ENCODE peak calls at places on chromosome 4, in seven cellular contexts. B is small intestine, F is Peyer's patch, G is transverse colon, T is right lobe of liver, D is psoas muscle, P is uterus. J is an unnamed sample. For H3K9me3 and H3K36me3, the result is how much of the 10 kb centered on the place peaks cover.

GRCh38 chr4:122052714-122053113 is 99.4 kb upstream of the BLTP1 start:
- DNase-seq in P (no peak), B (no peak), G (no peak), T (no peak), D (no peak), F (no peak), J (no peak)

GRCh38 chr4:182683666-182684065 is 233.5 kb downstream of the DCTD start:
- DNase-seq in B (no peak), T (no peak), F (no peak), G (no peak), D (no peak), P (no peak), J (no peak)

GRCh38 chr4:16264798-16265197 is 38.5 kb upstream of the TAPT1 start:
- DNase-seq in F (no peak), B (peak), T (no peak), D (no peak), P (no peak), G (no peak), J (no peak)

GRCh38 chr4:120554086-120554485 is 368.4 kb downstream of the PRDM5 start:
- DNase-seq in P (no peak), F (no peak), D (no peak), T (no peak), G (no peak), B (no peak), J (no peak)

GRCh38 chr4:105896984-105897760 is 1.9 kb downstream of the NPNT start:
- DNase-seq in B (no peak), D (no peak), F (no peak), T (no peak), G (no peak), P (no peak), J (no peak)

GRCh38 chr4:56649445-56650258 is 31.4 kb downstream of the HOPX start:
- DNase-seq in D (no peak), B (no peak), P (no peak), T (no peak), G (no peak), F (no peak), J (no peak)

GRCh38 chr4:7280906-7281305 is 88.6 kb downstream of the SORCS2 start:
- DNase-seq in P (no peak), T (no peak), B (no peak), G (no peak), D (no peak), F (no peak), J (no peak)

GRCh38 chr4:38686682-38687081 is 22.7 kb downstream of the KLF3 start:
- DNase-seq in F (no peak), T (no peak), B (no peak), G (no peak), D (no peak), P (no peak), J (no peak)

GRCh38 chr4:41939016-41939623 is 3.9 kb downstream of the TMEM33 start:
- DNase-seq in F (no peak), B (no peak), T (peak), P (no peak), D (no peak), G (no peak), J (no peak)

GRCh38 chr4:63296773-63297172 is 1112.5 kb downstream of the TECRL start:
- DNase-seq in F (no peak), P (no peak), T (no peak), B (no peak), G (no peak), D (no peak), J (no peak)

GRCh38 chr4:183185018-183185417 is 86.0 kb downstream of the WWC2 start:
- DNase-seq in T (no peak), G (no peak), F (no peak), P (no peak), B (no peak), D (no peak), J (no peak)

GRCh38 chr4:187606581-187606980 is 389.0 kb upstream of the ZFP42 start:
- DNase-seq in G (peak), D (no peak), T (no peak), P (no peak), F (no peak), B (peak), J (no peak)

GRCh38 chr4:23312686-23313085 is 577.2 kb downstream of the PPARGC1A start:
- DNase-seq in F (no peak), B (no peak), T (no peak), P (no peak), D (no peak), G (no peak), J (no peak)

GRCh38 chr4:109302366-109303140 is at the start of gene COL25A1:
- DNase-seq in T (peak), P (peak), F (peak), D (peak), B (no peak), G (peak), J (peak)

GRCh38 chr4:174256277-174256713 is 27.2 kb downstream of the FBXO8 start:
- DNase-seq in B (no peak), P (no peak), D (no peak), F (no peak), T (no peak), G (no peak), J (no peak)

GRCh38 chr4:98778206-98778605 is 119.8 kb upstream of the TSPAN5 start:
- DNase-seq in B (peak), P (no peak), G (no peak), F (no peak), T (peak), D (no peak), J (no peak)

GRCh38 chr4:24969486-24969885 is 56.6 kb upstream of the CCDC149 start:
- DNase-seq in T (no peak), B (no peak), D (no peak), P (no peak), F (no peak), G (no peak), J (no peak)
- H3K9me3 ChIP-seq in T (under half), B (under half), D (under half), P (under half), F (under half), G (under half), J (under half)

GRCh38 chr4:8467016-8467415 is 26.4 kb downstream of the TRMT44 start:
- DNase-seq in B (no peak), T (no peak), P (no peak), G (no peak), D (no peak), F (no peak), J (no peak)
- H3K36me3 ChIP-seq in B (under half), T (under half), P (under half), G (under half), D (half or more), F (under half), J (under half)

GRCh38 chr4:54767376-54767775 is 109.6 kb downstream of the KIT start:
- DNase-seq in D (no peak), G (no peak), T (no peak), B (no peak), P (no peak), F (no peak), J (no peak)
- H3K4me3 ChIP-seq in D (no peak), G (no peak), T (no peak), B (no peak), P (no peak), F (no peak), J (no peak)

DNA sequence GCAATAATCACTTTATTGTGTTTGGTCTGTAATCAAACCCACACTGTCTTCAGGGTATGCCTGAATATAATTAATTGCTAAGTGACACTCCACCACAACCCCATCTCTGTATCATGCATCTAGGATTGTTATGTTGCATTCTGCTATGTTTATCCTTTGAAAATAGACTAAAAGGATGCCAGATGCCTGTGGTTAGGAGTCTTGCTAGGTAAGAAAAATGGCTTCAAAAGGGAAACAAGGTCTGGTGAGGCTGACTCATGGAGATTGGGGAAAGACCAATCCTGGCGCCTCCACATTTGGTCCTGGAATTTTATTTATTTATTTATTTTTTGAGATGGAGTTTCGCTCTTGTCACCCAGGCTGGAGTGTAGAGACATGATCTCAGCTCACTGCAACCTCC is 360.5 kb upstream of the SLC7A11 start:
- DNase-seq in P (no peak), D (no peak), G (no peak), B (no peak), F (no peak), T (no peak), J (no peak)
- H3K9me3 ChIP-seq in P (under half), D (under half), G (under half), B (under half), F (under half), T (under half), J (under half)

J was measured in aorta.